ENCODE peak calls at places on chromosome 15, in seven cellular contexts. P is osteocyte; E is CD8-positive, alpha-beta memory T cell; L is HEK293T; B is left ventricle myocardium superior; T is aorta; Q is activated CD4-positive, alpha-beta memory T cell treated with anti-CD3 and anti-CD28 coated beads, Interleukin-2, amount 10 ng/mL, durations not matched to agents 7 days and 5 days. C is an unnamed sample.

GRCh38 chr15:82129769-82130168 is 84.0 kb upstream of the MEX3B start:
- DNase-seq in P (no peak), E (no peak), L (no peak), B (no peak), T (no peak), Q (no peak), C (peak; percentile 26)

GRCh38 chr15:27601239-27601942 is 497.7 kb downstream of the OCA2 start:
- DNase-seq in P (no peak), E (no peak), L (no peak), B (no peak), T (no peak), Q (no peak), C (no peak)

GRCh38 chr15:92140802-92141201 is 252.9 kb upstream of the ST8SIA2 start:
- DNase-seq in P (peak; percentile 46), E (no peak), L (no peak), B (no peak), T (no peak), Q (no peak), C (no peak)

GRCh38 chr15:69119016-69119415 is 41.4 kb upstream of the GLCE start:
- DNase-seq in P (no peak), E (no peak), L (no peak), B (no peak), T (no peak), Q (no peak), C (no peak)

GRCh38 chr15:98842973-98843285 is 164.7 kb downstream of the PGPEP1L start:
- DNase-seq in P (no peak), E (no peak), L (no peak), B (no peak), T (no peak), Q (no peak), C (no peak)

GRCh38 chr15:33309602-33310276 is 1.0 kb upstream of the RYR3 start:
- DNase-seq in P (no peak), E (no peak), L (peak; percentile 13), B (no peak), T (peak; percentile 52), Q (no peak), C (no peak)

GRCh38 chr15:90203922-90204321 is 2.8 kb downstream of the SEMA4B start:
- DNase-seq in P (no peak), E (no peak), L (no peak), B (no peak), T (no peak), Q (no peak), C (peak; percentile 49)

GRCh38 chr15:62141643-62142588 is 23.2 kb downstream of the C2CD4B start:
- DNase-seq in P (no peak), E (no peak), L (no peak), B (no peak), T (no peak), Q (no peak), C (no peak)

GRCh38 chr15:80234883-80235282 is 17.1 kb downstream of the CTXND1 start:
- DNase-seq in P (peak; percentile 73), E (peak; percentile 17), L (peak; percentile 36), B (peak; percentile 36), T (peak; percentile 55), Q (peak; percentile 51), C (no peak)

GRCh38 chr15:36567445-36567844 is 12.0 kb upstream of the CDIN1 start:
- DNase-seq in P (no peak), E (no peak), L (no peak), B (no peak), T (no peak), Q (no peak), C (no peak)

GRCh38 chr15:66287461-66288055 is 5.8 kb upstream of the DIS3L start:
- DNase-seq in P (no peak), E (peak; percentile 27), L (peak; percentile 36), B (no peak), T (no peak), Q (no peak), C (peak; percentile 12)

GRCh38 chr15:33994005-33994615 is 25.8 kb downstream of the CHRM5 start:
- DNase-seq in P (no peak), E (no peak), L (no peak), B (no peak), T (no peak), Q (no peak), C (no peak)

GRCh38 chr15:98583758-98584157 is 64.6 kb upstream of the IGF1R start:
- DNase-seq in P (no peak), E (no peak), L (no peak), B (no peak), T (no peak), Q (no peak), C (no peak)

GRCh38 chr15:81163961-81164800 is 30.1 kb downstream of the CFAP161 start:
- DNase-seq in P (no peak), E (no peak), L (no peak), B (no peak), T (no peak), Q (no peak), C (no peak)

GRCh38 chr15:26134152-26134551 is 271.0 kb upstream of the ATP10A start:
- DNase-seq in P (no peak), E (no peak), L (no peak), B (no peak), T (no peak), Q (no peak), C (no peak)

GRCh38 chr15:58568157-58568571 is 136.4 kb downstream of the LIPC start:
- DNase-seq in P (peak; percentile 44), E (no peak), L (no peak), B (no peak), T (peak; percentile 66), Q (no peak), C (no peak)

GRCh38 chr15:74651251-74651741 is 35.7 kb downstream of the CLK3 start:
- DNase-seq in P (no peak), E (no peak), L (no peak), B (no peak), T (no peak), Q (no peak), C (no peak)

GRCh38 chr15:90019611-90020010 is 18.5 kb downstream of the ZNF710 start:
- DNase-seq in P (no peak), E (no peak), L (no peak), B (no peak), T (no peak), Q (no peak), C (no peak)

GRCh38 chr15:31265871-31266711 is 60.5 kb upstream of the KLF13 start:
- DNase-seq in P (peak; percentile 74), E (peak; percentile 87), L (no peak), B (peak; percentile 66), T (peak; percentile 66), Q (peak; percentile 82), C (peak; percentile 31)

GRCh38 chr15:29880886-29881285 is 58.6 kb upstream of the TJP1 start:
- DNase-seq in P (no peak), E (no peak), L (no peak), B (no peak), T (no peak), Q (no peak), C (no peak)

GRCh38 chr15:85583404-85584390 is 203.3 kb downstream of the AKAP13 start:
- DNase-seq in P (no peak), E (peak; percentile 4), L (no peak), B (peak; percentile 49), T (no peak), Q (peak; percentile 22), C (no peak)

GRCh38 chr15:38961886-38962285 is 397.3 kb upstream of the RASGRP1 start:
- DNase-seq in P (no peak), E (no peak), L (no peak), B (no peak), T (no peak), Q (no peak), C (no peak)

GRCh38 chr15:70856884-70857546 is 3.1 kb upstream of the LARP6 start:
- DNase-seq in P (peak; percentile 95), E (no peak), L (no peak), B (peak; percentile 77), T (peak; percentile 82), Q (no peak), C (peak; percentile 88)

GRCh38 chr15:80518522-80518921 is 114.3 kb downstream of the ARNT2 start:
- DNase-seq in P (no peak), E (no peak), L (no peak), B (no peak), T (no peak), Q (no peak), C (no peak)

GRCh38 chr15:59165726-59166125 is 40.9 kb upstream of the LDHAL6B start:
- DNase-seq in P (no peak), E (no peak), L (no peak), B (no peak), T (no peak), Q (no peak), C (no peak)

GRCh38 chr15:72062319-72062718 is 55.6 kb downstream of the MYO9A start:
- DNase-seq in P (no peak), E (no peak), L (no peak), B (no peak), T (no peak), Q (no peak), C (no peak)

GRCh38 chr15:56869573-56869972 is 48.9 kb upstream of the TCF12 start:
- DNase-seq in P (no peak), E (no peak), L (no peak), B (peak; percentile 53), T (peak; percentile 56), Q (peak; percentile 46), C (no peak)

C was measured in smooth muscle cell of the brain vasculature.